ENCODE peak calls at places on chromosomes 3 and 15, in five cellular contexts. D is GM23338, N is choroid plexus epithelial cell, A is heart right ventricle, X is foreskin fibroblast. V is an unnamed sample.

GRCh38 chr15:82942691-82943090 is 9.8 kb downstream of the HOMER2 start:
- DNase-seq in D (no peak), N (no peak), A (no peak), X (no peak), V (peak; percentile 93)

GRCh38 chr3:107740992-107741896 is 218.5 kb downstream of the BBX start:
- DNase-seq in D (peak; percentile 51), N (peak; percentile 62), A (no peak), X (no peak), V (no peak)

GRCh38 chr3:12995389-12996180 is 77.6 kb downstream of the IQSEC1 start:
- DNase-seq in D (no peak), N (no peak), A (no peak), X (no peak), V (no peak)

GRCh38 chr15:28086175-28086703 is 12.9 kb downstream of the OCA2 start:
- DNase-seq in D (peak; percentile 84), N (peak; percentile 72), A (no peak), X (no peak), V (peak; percentile 64)

GRCh38 chr15:44738340-44738984 is 2.1 kb downstream of the TRIM69 start:
- DNase-seq in D (peak; percentile 68), N (peak; percentile 77), A (no peak), X (no peak), V (no peak)

GRCh38 chr3:124883766-124884473 is 3.2 kb downstream of the ITGB5 start:
- DNase-seq in D (no peak), N (no peak), A (no peak), X (no peak), V (no peak)

GRCh38 chr3:78529601-78530000 is 1238.2 kb downstream of the ROBO1 start:
- DNase-seq in D (no peak), N (no peak), A (no peak), X (no peak), V (no peak)

GRCh38 chr3:196599734-196600128 is 31.3 kb downstream of the FBXO45 start:
- DNase-seq in D (no peak), N (peak; percentile 17), A (no peak), X (no peak), V (no peak)

GRCh38 chr3:57840445-57840844 is 84.3 kb downstream of the SLMAP start:
- DNase-seq in D (no peak), N (no peak), A (no peak), X (no peak), V (no peak)

GRCh38 chr3:188711898-188712256 is 459.9 kb upstream of the TPRG1 start:
- DNase-seq in D (no peak), N (peak; percentile 51), A (no peak), X (no peak), V (no peak)

GRCh38 chr3:51928438-51928837 is 13.3 kb downstream of the RRP9 start:
- DNase-seq in D (no peak), N (no peak), A (no peak), X (no peak), V (no peak)

GRCh38 chr15:82635798-82636197 is 11.4 kb downstream of the CPEB1 start:
- DNase-seq in D (no peak), N (no peak), A (no peak), X (no peak), V (no peak)

GRCh38 chr15:97750071-97750470 is 210.4 kb upstream of the ARRDC4 start:
- DNase-seq in D (no peak), N (no peak), A (no peak), X (no peak), V (no peak)

GRCh38 chr15:27382296-27382695 is 411.3 kb downstream of the GABRG3 start:
- DNase-seq in D (no peak), N (no peak), A (no peak), X (no peak), V (no peak)

GRCh38 chr3:174821477-174821876 is 37.7 kb upstream of the NAALADL2 start:
- DNase-seq in D (no peak), N (peak; percentile 71), A (no peak), X (no peak), V (no peak)

GRCh38 chr3:73746610-73747009 is 121.9 kb upstream of the PDZRN3 start:
- DNase-seq in D (no peak), N (no peak), A (no peak), X (no peak), V (no peak)

GRCh38 chr3:50572158-50572557 is 2.8 kb downstream of the HEMK1 start:
- DNase-seq in D (peak; percentile 81), N (peak; percentile 77), A (peak; percentile 74), X (peak; percentile 52), V (peak; percentile 84)

GRCh38 chr3:185381321-185381720 is 18.4 kb downstream of the MAP3K13 start:
- DNase-seq in D (no peak), N (no peak), A (no peak), X (no peak), V (no peak)

GRCh38 chr3:155739154-155739553 is 5.7 kb downstream of the PLCH1 start:
- DNase-seq in D (no peak), N (peak; percentile 31), A (no peak), X (no peak), V (no peak)

GRCh38 chr3:113274959-113275556 is 63.7 kb downstream of the BOC start:
- DNase-seq in D (no peak), N (no peak), A (no peak), X (no peak), V (peak; percentile 90)

GRCh38 chr15:64623347-64624024 is 151.9 kb downstream of the RBPMS2 start:
- DNase-seq in D (no peak), N (no peak), A (no peak), X (no peak), V (no peak)

GRCh38 chr3:143654906-143655305 is 193.4 kb downstream of the SLC9A9 start:
- DNase-seq in D (no peak), N (peak; percentile 37), A (no peak), X (peak; percentile 37), V (no peak)

GRCh38 chr3:62601238-62601856 is 228.0 kb upstream of the FEZF2 start:
- DNase-seq in D (no peak), N (peak; percentile 79), A (no peak), X (peak; percentile 89), V (no peak)

GRCh38 chr3:139537795-139538538 is 1.6 kb downstream of the RBP1 start:
- DNase-seq in D (no peak), N (no peak), A (no peak), X (no peak), V (no peak)

GRCh38 chr15:25846377-25846776 is 16.8 kb downstream of the ATP10A start:
- DNase-seq in D (no peak), N (no peak), A (no peak), X (no peak), V (no peak)

GRCh38 chr15:69958494-69959134 is 139.1 kb downstream of the TLE3 start:
- DNase-seq in D (peak; percentile 78), N (peak; percentile 9), A (no peak), X (no peak), V (no peak)

GRCh38 chr3:104879919-104880318 is 486.8 kb upstream of the ALCAM start:
- DNase-seq in D (no peak), N (peak; percentile 16), A (no peak), X (no peak), V (no peak)

GRCh38 chr15:62985768-62986167 is 56.8 kb upstream of the TPM1 start:
- DNase-seq in D (no peak), N (peak; percentile 61), A (no peak), X (peak; percentile 70), V (no peak)

GRCh38 chr3:71055602-71056001 is 527.9 kb downstream of the FOXP1 start:
- DNase-seq in D (no peak), N (peak; percentile 86), A (no peak), X (no peak), V (no peak)

GRCh38 chr15:58457466-58457965 is 25.7 kb downstream of the LIPC start:
- DNase-seq in D (no peak), N (peak; percentile 72), A (no peak), X (peak; percentile 86), V (no peak)

GRCh38 chr15:80367094-80367493 is 37.1 kb upstream of the ARNT2 start:
- DNase-seq in D (peak; percentile 90), N (peak; percentile 13), A (no peak), X (peak; percentile 4), V (no peak)

GRCh38 chr15:70795311-70795665 is 31.9 kb upstream of the UACA start:
- DNase-seq in D (no peak), N (peak; percentile 96), A (no peak), X (peak; percentile 93), V (no peak)

GRCh38 chr15:44536298-44536961 is 517 bp upstream of the EIF3J start:
- DNase-seq in D (peak; percentile 95), N (peak; percentile 72), A (peak; percentile 84), X (peak; percentile 82), V (peak; percentile 90)

DNA sequence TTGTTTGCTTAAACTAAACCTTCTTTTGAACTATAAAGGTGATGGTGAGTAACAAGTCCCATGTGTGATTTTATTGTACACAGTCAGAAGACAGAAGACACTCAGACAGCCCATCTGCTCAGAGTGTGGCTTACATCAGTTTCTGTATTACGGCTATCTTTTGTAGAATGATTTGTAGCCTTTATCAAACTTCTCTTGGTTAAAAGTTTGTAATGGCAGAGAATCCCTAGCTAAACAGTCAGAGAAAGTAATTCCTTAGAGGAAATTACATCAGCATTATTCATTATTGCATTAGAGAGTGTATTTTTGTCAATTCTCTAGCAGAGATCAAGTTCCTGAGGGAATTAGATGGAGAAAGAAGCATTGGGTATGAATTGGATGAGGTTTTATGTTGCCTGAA is 500.8 kb downstream of the CNTN4 start:
- DNase-seq in D (no peak), N (no peak), A (no peak), X (no peak), V (no peak)
- H3K4me3 ChIP-seq in D (no peak overlapping the region), N (no peak overlapping the region), A (no peak overlapping the region), X (no peak overlapping the region), V (no peak overlapping the region)

GRCh38 chr3:120417272-120417911 is 33.4 kb downstream of the FSTL1 start:
- DNase-seq in D (peak; percentile 98), N (peak; percentile 99), A (peak; percentile 84), X (peak; percentile 95), V (peak; percentile 97)
- TF ChIP-seq CTCF in D (peak; percentile 85), N (peak; percentile 92), A (peak; percentile 89), X (peak; percentile 82), V (peak; percentile 92)

DNA sequence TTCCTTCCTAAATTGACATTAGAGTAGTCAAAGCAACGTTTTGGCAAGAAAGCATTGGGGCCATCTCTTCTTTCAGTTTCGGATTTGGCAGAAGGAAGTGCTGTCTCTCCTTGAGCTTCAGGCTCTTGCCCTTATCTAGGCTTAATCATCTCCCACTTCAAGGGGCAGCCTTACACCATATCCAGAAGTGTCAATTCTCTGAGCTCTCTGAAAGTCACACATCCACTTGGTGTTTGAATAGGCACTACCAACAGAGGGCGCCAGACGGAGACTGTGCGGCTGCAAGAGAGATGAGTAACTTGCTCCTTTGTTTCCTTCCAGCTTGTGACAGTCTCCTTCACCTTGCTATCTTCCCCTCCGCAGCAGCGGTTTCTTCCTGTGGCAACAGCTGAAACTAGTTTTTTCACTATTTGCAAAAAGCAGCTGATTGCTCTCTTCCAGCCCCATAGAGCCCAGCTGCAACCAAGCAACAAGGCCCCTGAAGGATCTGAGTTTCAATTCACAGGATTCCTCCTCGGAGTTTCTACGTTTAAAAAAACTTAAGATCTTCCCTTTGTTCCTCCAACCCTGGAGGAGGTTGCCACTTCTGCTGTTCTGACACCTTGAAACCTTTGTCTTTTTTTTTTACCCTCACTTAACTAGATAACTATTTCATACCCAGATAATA is 147.0 kb upstream of the SLCO3A1 start:
- DNase-seq in D (peak; percentile 92), N (peak; percentile 21), A (peak; percentile 62), X (no peak), V (peak; percentile 66)
- H3K4me3 ChIP-seq in D (no peak overlapping the region), N (no peak overlapping the region), A (no peak overlapping the region), X (no peak overlapping the region), V (no peak overlapping the region)

DNA sequence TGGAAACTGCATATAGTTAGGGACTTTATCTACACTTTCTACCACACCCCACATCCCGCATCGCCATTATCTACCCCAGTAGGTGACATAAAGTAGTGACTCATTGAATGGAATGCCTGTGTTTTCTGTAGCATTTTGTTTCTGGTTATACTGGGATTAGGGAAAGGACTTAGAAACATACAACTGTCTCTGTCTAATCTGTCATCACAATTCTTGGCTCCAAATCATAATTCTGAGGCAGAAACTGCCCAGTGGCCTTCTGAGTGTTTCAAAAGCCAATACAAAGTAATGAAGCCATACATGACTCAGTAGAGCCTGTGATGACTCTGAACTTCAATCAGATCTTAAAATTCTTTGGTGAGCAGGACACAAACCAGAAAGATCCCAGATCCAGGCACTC is 115.7 kb upstream of the CHRM5 start:
- DNase-seq in D (no peak), N (peak; percentile 58), A (no peak), X (peak; percentile 37), V (no peak)
- TF ChIP-seq CTCF in D (no peak), N (no peak), A (no peak), X (no peak), V (no peak)

V was measured in body of pancreas.